ENCODE peak calls at places on chromosomes 2 and 18, in eight cellular contexts. D is PC-3, X is SK-N-MC, W is mammary epithelial cell, M is astrocyte, B is PC-9, R is GM23338, Y is HepG2. S is an unnamed sample.
A peak's percentile ranks its signal among the peaks of the same experiment; 100 is the strongest.

GRCh38 chr2:18550383-18550905 is 10.0 kb downstream of the RDH14 start:
- DNase-seq in D (no peak), X (no peak), Y (no peak), R (no peak), M (no peak), W (no peak), B (no peak), S (no peak)

GRCh38 chr2:46915281-46915810 is at the start of gene MCFD2:
- DNase-seq in M (no peak), B (no peak), X (no peak), R (no peak), Y (no peak), W (peak; percentile 12), D (peak; percentile 20), S (peak; percentile 23)

GRCh38 chr18:48475635-48476549 is 62.9 kb upstream of the CTIF start:
- DNase-seq in M (peak; percentile 63), R (peak; percentile 88), D (peak; percentile 63), X (peak; percentile 66), W (peak; percentile 57), Y (peak; percentile 80), B (peak; percentile 70), S (peak; percentile 85)

GRCh38 chr18:35376393-35376741 is 770 bp downstream of the ZNF396 start:
- DNase-seq in B (no peak), W (no peak), D (no peak), R (peak; percentile 64), M (no peak), Y (no peak), X (no peak), S (no peak)

GRCh38 chr2:160338891-160339290 is 138.8 kb upstream of the ITGB6 start:
- DNase-seq in B (no peak), M (peak; percentile 26), X (no peak), D (no peak), Y (no peak), W (no peak), R (no peak), S (peak; percentile 60)

GRCh38 chr2:105796131-105796638 is 51.5 kb downstream of the NCK2 start:
- DNase-seq in D (no peak), B (no peak), R (no peak), Y (no peak), X (no peak), M (no peak), W (no peak), S (no peak)

GRCh38 chr2:226888971-226889370 is 53.1 kb downstream of the RHBDD1 start:
- DNase-seq in D (no peak), W (no peak), Y (no peak), M (peak; percentile 15), X (no peak), B (no peak), R (no peak), S (no peak)

GRCh38 chr2:70133521-70134348 is 46.5 kb downstream of the PCBP1 start:
- DNase-seq in X (no peak), D (no peak), R (no peak), Y (no peak), M (peak; percentile 93), B (no peak), W (no peak), S (peak; percentile 91)

GRCh38 chr2:68431316-68431972 is 35.6 kb downstream of the FBXO48 start:
- DNase-seq in B (no peak), R (no peak), Y (no peak), M (no peak), X (no peak), W (no peak), D (no peak), S (no peak)

GRCh38 chr2:240966906-240967680 is 31.3 kb upstream of the SNED1 start:
- DNase-seq in Y (peak; percentile 27), X (no peak), W (no peak), R (no peak), D (no peak), B (no peak), M (no peak), S (no peak)

GRCh38 chr2:236572482-236572881 is 2.9 kb downstream of the ACKR3 start:
- DNase-seq in W (no peak), D (no peak), X (no peak), M (no peak), B (no peak), Y (no peak), R (peak; percentile 33), S (no peak)

GRCh38 chr2:96864343-96865091 is 5.4 kb downstream of the SEMA4C start:
- DNase-seq in D (no peak), B (no peak), X (no peak), R (no peak), M (no peak), W (no peak), Y (no peak), S (no peak)

GRCh38 chr2:42755161-42755900 is 8.6 kb downstream of the OXER1 start:
- DNase-seq in B (no peak), M (no peak), R (no peak), Y (no peak), W (no peak), D (no peak), X (no peak), S (peak; percentile 6)

GRCh38 chr2:102635317-102635716 is 16.0 kb downstream of the SLC9A2 start:
- DNase-seq in R (no peak), Y (no peak), W (no peak), B (no peak), D (no peak), X (no peak), M (no peak), S (no peak)

GRCh38 chr18:5890606-5891360 is 4.5 kb downstream of the TMEM200C start:
- DNase-seq in R (peak; percentile 83), W (no peak), B (no peak), D (peak; percentile 56), X (no peak), Y (peak; percentile 11), M (peak; percentile 8), S (no peak)

GRCh38 chr18:78979682-78980278 is at the start of gene SALL3:
- DNase-seq in Y (no peak), W (no peak), X (no peak), M (no peak), B (no peak), D (no peak), R (peak; percentile 74), S (peak; percentile 60)

GRCh38 chr2:189287982-189288494 is 108.5 kb upstream of the COL5A2 start:
- DNase-seq in D (peak; percentile 84), W (peak; percentile 95), Y (peak; percentile 49), X (peak; percentile 63), R (peak; percentile 82), M (peak; percentile 83), B (no peak), S (peak; percentile 88)

GRCh38 chr2:152740743-152741328 is 22.4 kb downstream of the ARL6IP6 start:
- DNase-seq in Y (peak; percentile 71), D (peak; percentile 80), M (peak; percentile 30), W (peak; percentile 43), B (peak; percentile 62), R (peak; percentile 55), X (peak; percentile 51), S (peak; percentile 54)

GRCh38 chr18:398866-399637 is 101.4 kb downstream of the COLEC12 start:
- DNase-seq in M (no peak), X (no peak), D (no peak), R (no peak), Y (no peak), W (no peak), B (peak; percentile 58), S (no peak)

GRCh38 chr2:9037176-9037575 is 33.7 kb upstream of the MBOAT2 start:
- DNase-seq in D (no peak), B (no peak), R (no peak), Y (no peak), W (no peak), M (no peak), X (no peak), S (no peak)

GRCh38 chr2:120740765-120741513 is 5.3 kb downstream of the GLI2 start:
- DNase-seq in B (no peak), D (no peak), R (peak; percentile 84), Y (no peak), X (no peak), M (no peak), W (no peak), S (peak; percentile 55)

GRCh38 chr2:239731998-239732665 is 293.0 kb downstream of the NDUFA10 start:
- DNase-seq in Y (no peak), X (no peak), M (no peak), D (no peak), W (no peak), R (no peak), B (no peak), S (no peak)

GRCh38 chr18:27483266-27483665 is 298.2 kb upstream of the CHST9 start:
- DNase-seq in Y (no peak), B (no peak), D (no peak), X (no peak), W (no peak), R (peak; percentile 19), M (no peak), S (no peak)

GRCh38 chr2:237743561-237744269 is 54.9 kb upstream of the RBM44 start:
- DNase-seq in W (peak; percentile 31), M (no peak), R (peak; percentile 14), X (no peak), B (peak; percentile 96), D (peak; percentile 84), Y (peak; percentile 97), S (no peak)

GRCh38 chr2:16208921-16209320 is 268.6 kb downstream of the MYCN start:
- DNase-seq in X (no peak), W (no peak), B (no peak), M (no peak), R (no peak), Y (no peak), D (no peak), S (no peak)

DNA sequence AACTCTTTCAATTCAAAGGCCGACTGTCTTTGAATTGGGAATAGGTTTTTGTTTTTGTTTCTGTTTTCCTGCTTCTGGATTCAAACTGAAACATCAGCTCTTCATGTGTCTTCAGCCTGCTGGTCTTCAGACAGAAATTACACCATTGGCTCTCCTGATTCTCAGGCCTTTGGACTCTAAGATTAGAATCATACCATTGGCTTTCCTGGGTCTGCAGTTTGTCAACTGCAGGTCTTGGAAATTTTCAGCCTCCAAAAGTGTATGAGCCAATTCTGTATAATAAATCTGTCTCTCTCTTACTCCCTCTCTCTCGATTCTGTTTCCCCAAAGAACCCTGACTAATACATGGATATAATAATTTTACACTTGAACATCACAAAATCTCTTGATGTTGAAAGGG is 31.1 kb downstream of the CTLA4 start:
- DNase-seq in D (no peak), B (no peak), W (no peak), Y (no peak), M (no peak), R (no peak), X (no peak), S (no peak)
- TF ChIP-seq EZH2 in D (no peak), B (no peak), W (no peak), Y (no peak), M (no peak), R (no peak), X (no peak), S (no peak)

GRCh38 chr2:3307901-3308300 is 69.7 kb downstream of the EIPR1 start:
- DNase-seq in B (no peak), Y (no peak), D (no peak), M (no peak), W (no peak), R (no peak), X (no peak), S (no peak)
- TF ChIP-seq EZH2 in B (no peak), Y (no peak), D (no peak), M (no peak), W (no peak), R (no peak), X (no peak), S (no peak)

GRCh38 chr2:74515271-74516069 is 1.2 kb downstream of the TLX2 start:
- DNase-seq in B (no peak), R (peak; percentile 69), Y (no peak), M (no peak), D (no peak), W (no peak), X (no peak), S (no peak)
- TF ChIP-seq EZH2 in B (no peak), R (peak; percentile 93), Y (no peak), M (peak; percentile 96), D (no peak), W (peak; percentile 58), X (no peak), S (peak; percentile 97)

GRCh38 chr2:218898109-218898878 is 17.6 kb downstream of the WNT10A start:
- DNase-seq in X (no peak), W (peak; percentile 36), Y (peak; percentile 33), D (peak; percentile 64), M (no peak), R (peak; percentile 91), B (no peak), S (peak; percentile 38)
- TF ChIP-seq EZH2 in X (no peak), W (no peak), Y (peak; percentile 79), D (no peak), M (peak; percentile 51), R (peak; percentile 64), B (no peak), S (peak; percentile 60)

S was measured in fibroblast of lung.